ENCODE peak calls at places on chromosome 14, in nine cellular contexts. J, O, Z, T, S, A, H, M and U are unnamed samples.

GRCh38 chr14:50039734-50040400 is 76.5 kb downstream of the VCPKMT start:
- DNase-seq in J (peak; percentile 23), O (no peak), Z (no peak), T (no peak), S (no peak), A (peak; percentile 82), H (no peak), M (peak; percentile 38), U (no peak)

GRCh38 chr14:64082837-64083236 is 211.3 kb downstream of the ESR2 start:
- DNase-seq in J (no peak), O (no peak), Z (no peak), T (no peak), S (no peak), A (no peak), H (no peak), M (no peak), U (no peak)

GRCh38 chr14:31263485-31264133 is 56.0 kb upstream of the HECTD1 start:
- DNase-seq in J (no peak), O (peak; percentile 99), Z (no peak), T (no peak), S (no peak), A (peak; percentile 76), H (no peak), M (peak; percentile 94), U (no peak)

GRCh38 chr14:69999246-69999645 is 120.0 kb downstream of the SMOC1 start:
- DNase-seq in J (no peak), O (peak; percentile 69), Z (no peak), T (no peak), S (peak; percentile 44), A (no peak), H (peak; percentile 8), M (no peak), U (peak; percentile 93)

GRCh38 chr14:52272375-52272774 is 4.9 kb downstream of the PTGDR start:
- DNase-seq in J (peak; percentile 50), O (no peak), Z (no peak), T (no peak), S (no peak), A (no peak), H (peak; percentile 3), M (peak; percentile 35), U (no peak)

GRCh38 chr14:105229099-105229655 is 19.2 kb upstream of the BTBD6 start:
- DNase-seq in J (no peak), O (no peak), Z (no peak), T (no peak), S (no peak), A (no peak), H (no peak), M (no peak), U (no peak)

GRCh38 chr14:96204151-96205058 is at the start of gene BDKRB2:
- DNase-seq in J (peak; percentile 82), O (peak; percentile 79), Z (no peak), T (peak; percentile 88), S (peak; percentile 92), A (peak; percentile 72), H (peak; percentile 83), M (peak; percentile 74), U (peak; percentile 74)

GRCh38 chr14:99862111-99862510 is 68.9 kb downstream of the EML1 start:
- DNase-seq in J (no peak), O (peak; percentile 37), Z (no peak), T (no peak), S (no peak), A (no peak), H (no peak), M (no peak), U (no peak)

GRCh38 chr14:51386983-51387730 is 147.1 kb downstream of the TMX1 start:
- DNase-seq in J (no peak), O (peak; percentile 12), Z (no peak), T (no peak), S (no peak), A (no peak), H (no peak), M (no peak), U (no peak)

GRCh38 chr14:68510201-68510600 is 282.7 kb downstream of the ZFP36L1 start:
- DNase-seq in J (peak; percentile 54), O (no peak), Z (no peak), T (no peak), S (no peak), A (peak; percentile 81), H (no peak), M (no peak), U (no peak)

GRCh38 chr14:35349966-35350365 is 54.6 kb downstream of the NFKBIA start:
- DNase-seq in J (no peak), O (no peak), Z (no peak), T (no peak), S (no peak), A (no peak), H (no peak), M (no peak), U (no peak)

GRCh38 chr14:58626441-58626840 is 11.3 kb upstream of the DACT1 start:
- DNase-seq in J (peak; percentile 78), O (peak; percentile 3), Z (no peak), T (no peak), S (no peak), A (no peak), H (no peak), M (no peak), U (no peak)

GRCh38 chr14:49212721-49213120 is 373.5 kb downstream of the RPS29 start:
- DNase-seq in J (no peak), O (no peak), Z (no peak), T (no peak), S (no peak), A (no peak), H (no peak), M (no peak), U (no peak)